ENCODE peak calls at places on chromosomes 3 and 15, in ten cellular contexts. F, E, O, H, G, Y, U, T, R and Q are unnamed samples.
A peak's percentile ranks its signal among the peaks of the same experiment; 100 is the strongest.

GRCh38 chr3:183224581-183224980 is 28.5 kb upstream of the B3GNT5 start:
- DNase-seq in O (no peak), T (peak; percentile 32), Y (no peak), G (no peak), F (no peak), U (peak; percentile 9), R (no peak), H (no peak), E (no peak), Q (no peak)

GRCh38 chr3:134625885-134626741 is 24.7 kb downstream of the KY start:
- DNase-seq in H (no peak), G (no peak), T (no peak), E (no peak), Y (no peak), O (no peak), F (no peak), R (no peak), U (no peak), Q (no peak)

GRCh38 chr3:152232679-152233078 is 36.0 kb upstream of the MBNL1 start:
- DNase-seq in U (no peak), Y (no peak), T (no peak), F (no peak), G (no peak), O (no peak), R (no peak), E (no peak), H (no peak), Q (no peak)

GRCh38 chr3:185680216-185680615 is 94.1 kb downstream of the SENP2 start:
- DNase-seq in O (no peak), H (no peak), R (no peak), G (no peak), U (no peak), Y (no peak), F (no peak), E (no peak), T (no peak), Q (no peak)

GRCh38 chr15:28019594-28020320 is 79.4 kb downstream of the OCA2 start:
- DNase-seq in T (no peak), E (no peak), R (no peak), H (no peak), U (no peak), G (peak; percentile 27), O (no peak), F (no peak), Y (no peak), Q (no peak)

GRCh38 chr3:57019057-57019456 is 41.4 kb upstream of the SPATA12 start:
- DNase-seq in T (no peak), O (no peak), U (no peak), Y (no peak), R (no peak), G (no peak), E (no peak), H (no peak), F (no peak), Q (no peak)

GRCh38 chr3:143627336-143627735 is 220.9 kb downstream of the SLC9A9 start:
- DNase-seq in F (no peak), O (no peak), U (no peak), Y (no peak), H (no peak), E (no peak), R (no peak), G (no peak), T (no peak), Q (no peak)

GRCh38 chr3:72273615-72274014 is 488.7 kb upstream of the PROK2 start:
- DNase-seq in E (no peak), O (no peak), Y (no peak), H (no peak), T (no peak), F (no peak), R (no peak), G (peak; percentile 73), U (no peak), Q (no peak)

GRCh38 chr3:107521466-107522059 is 1.2 kb upstream of the BBX start:
- DNase-seq in F (no peak), T (peak; percentile 23), G (no peak), H (no peak), O (no peak), R (no peak), Y (no peak), E (no peak), U (no peak), Q (no peak)

GRCh38 chr3:31968927-31969418 is 12.1 kb downstream of the OSBPL10 start:
- DNase-seq in G (no peak), O (no peak), R (no peak), U (no peak), H (no peak), T (no peak), E (no peak), Y (no peak), F (peak; percentile 89), Q (no peak)

GRCh38 chr15:40301467-40302179 is 6.1 kb downstream of the PLCB2 start:
- DNase-seq in F (no peak), E (no peak), U (no peak), H (no peak), G (peak; percentile 73), T (no peak), R (no peak), O (no peak), Y (no peak), Q (no peak)